ENCODE peak calls at places on chromosomes 11 and 22, in four cellular contexts. R is cardiac muscle cell, T is A549, E is brain microvascular endothelial cell. V is an unnamed sample.

GRCh38 chr22:36398602-36399472 is 11.1 kb upstream of the MYH9 start:
- DNase-seq in T (no peak), R (no peak), E (peak), V (peak)

GRCh38 chr22:48423481-48423901 is 1404.2 kb downstream of the BRD1 start:
- DNase-seq in E (peak), T (no peak), R (no peak), V (no peak)

GRCh38 chr11:132125855-132126841 is 755.7 kb downstream of the NTM start:
- DNase-seq in E (no peak), R (peak), T (no peak), V (no peak)

GRCh38 chr11:122045181-122045586 is 70.8 kb downstream of the BLID start:
- DNase-seq in T (peak), R (no peak), E (peak), V (peak)

GRCh38 chr11:123775274-123775673 is 21.0 kb upstream of the OR6X1 start:
- DNase-seq in E (no peak), T (no peak), R (no peak), V (no peak)

GRCh38 chr11:444397-445144 is 2.8 kb upstream of the ANO9 start:
- DNase-seq in E (no peak), R (no peak), T (no peak), V (no peak)

GRCh38 chr22:45554861-45555260 is 52.2 kb downstream of the FBLN1 start:
- DNase-seq in E (no peak), R (no peak), T (no peak), V (no peak)

GRCh38 chr11:65489061-65489705 is 9.7 kb upstream of the MALAT1 start:
- DNase-seq in E (peak), T (peak), R (peak), V (no peak)

GRCh38 chr11:114086394-114086793 is 26.9 kb downstream of the ZBTB16 start:
- DNase-seq in R (no peak), E (no peak), T (no peak), V (no peak)

GRCh38 chr11:122879785-122880184 is 2.8 kb upstream of the JHY start:
- DNase-seq in T (peak), R (peak), E (no peak), V (no peak)

GRCh38 chr22:45807156-45807915 is 135.7 kb downstream of the ATXN10 start:
- DNase-seq in T (no peak), R (no peak), E (peak), V (no peak)

GRCh38 chr22:39979458-39979857 is 15.3 kb upstream of the FAM83F start:
- DNase-seq in R (no peak), E (no peak), T (no peak), V (no peak)

GRCh38 chr22:50011447-50012200 is 941 bp downstream of the IL17REL start:
- DNase-seq in E (no peak), T (no peak), R (no peak), V (no peak)

DNA sequence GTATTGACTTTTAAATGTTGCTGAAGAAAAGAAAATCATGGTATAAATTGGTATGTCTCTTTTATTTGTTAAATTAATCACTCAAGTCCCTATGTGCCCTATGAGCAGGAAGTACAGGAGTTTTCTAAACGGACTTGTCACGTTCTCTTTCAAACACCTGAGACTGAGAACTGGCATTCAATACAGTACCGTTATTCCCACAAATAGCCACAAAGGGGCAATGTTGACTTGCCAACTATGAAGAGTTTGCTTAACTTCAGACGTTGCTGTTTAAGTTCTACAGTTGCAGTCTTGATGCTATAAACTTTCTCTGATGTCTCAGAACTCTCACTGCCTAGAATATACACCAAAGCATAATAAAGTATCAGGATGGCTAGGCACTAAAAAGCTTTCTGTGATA is 7.6 kb downstream of the OR56A1 start:
- DNase-seq in R (peak), T (peak), E (peak), V (peak)
- TF ChIP-seq CTCF in R (peak), T (peak), E (peak), V (peak)

DNA sequence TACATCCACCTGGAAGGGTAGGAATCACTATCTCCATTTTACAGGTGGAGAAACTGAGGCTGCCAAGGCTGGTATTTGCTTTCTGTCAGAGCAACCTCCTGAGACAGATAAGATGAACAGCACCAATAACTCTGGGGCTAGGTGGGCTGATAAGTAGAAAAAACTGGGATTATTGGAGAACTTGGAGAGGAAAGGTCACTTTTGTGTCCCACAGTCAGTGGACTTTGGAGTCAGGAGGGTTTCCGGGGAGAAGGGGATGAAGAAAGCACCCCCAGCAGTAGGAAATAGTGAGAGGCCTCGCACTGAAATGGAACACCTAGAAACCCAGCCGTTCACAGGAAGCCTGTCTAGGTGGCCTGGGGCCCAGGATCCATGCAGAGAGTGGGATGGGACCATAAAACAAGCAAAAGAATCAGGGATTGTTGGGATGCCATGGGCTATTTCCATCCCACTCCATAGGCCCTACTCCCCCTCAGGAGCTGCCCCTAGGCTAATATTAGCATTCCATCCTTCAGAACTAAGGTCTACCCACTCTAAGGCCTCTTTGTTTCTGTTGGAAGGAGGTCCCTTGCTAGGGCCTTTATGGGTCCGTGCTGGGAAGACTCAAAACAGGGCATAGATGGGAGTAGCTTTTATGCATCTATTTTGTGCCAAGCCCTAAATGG is 31.0 kb upstream of the FCHSD2 start:
- DNase-seq in R (peak), T (no peak), E (no peak), V (no peak)
- H3K27ac ChIP-seq in R (no peak), T (no peak), E (no peak), V (no peak)

DNA sequence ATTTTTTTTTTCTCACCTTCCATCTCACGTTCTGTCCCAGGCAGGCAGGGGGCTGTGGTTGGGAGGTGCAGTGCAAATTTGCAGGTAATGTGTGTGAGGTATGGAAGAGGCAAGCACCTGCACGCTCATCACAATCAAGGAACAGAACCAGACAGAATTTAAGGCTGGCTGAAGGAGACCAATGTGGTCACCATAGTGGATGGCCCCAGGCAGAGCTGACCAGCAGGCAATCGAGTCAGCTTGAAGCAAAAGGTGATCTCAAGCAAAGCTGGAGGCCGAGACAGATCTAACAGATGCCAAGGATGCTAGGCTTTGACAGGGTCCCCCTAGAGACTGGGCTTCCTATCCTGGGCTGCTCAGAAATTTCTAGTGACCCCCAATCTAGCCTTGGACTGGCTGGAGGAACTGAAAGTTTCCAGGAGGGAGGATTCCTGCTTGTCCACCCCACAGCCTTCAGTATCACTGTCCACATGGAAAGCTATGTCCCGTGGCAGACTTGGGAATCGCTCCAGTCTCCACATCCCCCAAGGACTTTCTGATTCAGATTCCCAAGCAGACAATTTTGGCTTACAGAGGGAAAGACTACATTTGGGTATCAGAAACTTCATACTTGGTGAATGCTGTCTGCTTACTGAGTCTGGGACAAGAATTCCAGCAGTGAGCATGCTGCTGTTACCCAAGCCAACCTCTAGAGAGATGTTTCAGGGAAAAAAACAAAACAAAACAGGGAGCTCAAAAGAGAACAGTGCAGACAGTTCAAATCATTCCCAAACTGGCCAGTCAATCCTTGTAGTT is 9.0 kb upstream of the MICAL3 start:
- DNase-seq in E (no peak), T (no peak), R (no peak), V (no peak)
- TF ChIP-seq CTCF in E (peak), T (no peak), R (peak), V (no peak)

GRCh38 chr11:44671234-44671633 is 55.5 kb upstream of the TSPAN18 start:
- DNase-seq in R (no peak), E (no peak), T (no peak), V (no peak)
- H3K27ac ChIP-seq in R (no peak), E (no peak), T (no peak), V (no peak)

GRCh38 chr22:29093030-29093429 is 20.2 kb downstream of the KREMEN1 start:
- DNase-seq in E (no peak), T (no peak), R (no peak), V (no peak)
- TF ChIP-seq CTCF in E (no peak), T (no peak), R (no peak), V (no peak)